ENCODE peak calls at places on chromosomes 6 and 20, in nine cellular contexts. P is ovary, E is neural crest cell, N is transverse colon, Q is WTC11, G is H1, K is gastrocnemius medialis, U is fibroblast of lung, X is IMR-90. T is an unnamed sample.

GRCh38 chr6:45697605-45698004 is 318.1 kb downstream of the CLIC5 start:
- DNase-seq in Q (no peak), N (no peak), P (no peak), X (peak), U (peak), E (no peak), K (no peak), G (no peak), T (no peak)

GRCh38 chr6:41200296-41200900 is 551 bp downstream of the TREML2 start:
- DNase-seq in U (no peak), X (no peak), K (no peak), N (peak), Q (no peak), P (no peak), E (no peak), G (no peak), T (no peak)

GRCh38 chr20:1803216-1804128 is 91.7 kb upstream of the SIRPA start:
- DNase-seq in G (peak), P (peak), X (peak), N (peak), E (peak), K (peak), Q (peak), U (peak), T (peak)

GRCh38 chr6:42615518-42615917 is 51.7 kb downstream of the UBR2 start:
- DNase-seq in X (no peak), K (no peak), Q (no peak), G (no peak), P (no peak), N (no peak), U (no peak), E (no peak), T (no peak)

GRCh38 chr6:137970368-137970767 is 103.3 kb downstream of the TNFAIP3 start:
- DNase-seq in K (no peak), X (no peak), N (no peak), P (no peak), U (no peak), G (no peak), Q (no peak), E (no peak), T (no peak)

GRCh38 chr6:133577851-133578250 is 311.1 kb upstream of the TCF21 start:
- DNase-seq in X (no peak), U (no peak), N (no peak), Q (no peak), E (no peak), K (peak), P (no peak), G (no peak), T (no peak)

GRCh38 chr6:157162756-157163433 is 160.4 kb downstream of the TMEM242 start:
- DNase-seq in Q (no peak), K (no peak), X (no peak), E (peak), G (no peak), P (no peak), U (no peak), N (no peak), T (no peak)

GRCh38 chr6:72218125-72218524 is 331.8 kb downstream of the RIMS1 start:
- DNase-seq in E (peak), G (peak), Q (peak), X (peak), K (no peak), N (no peak), U (peak), P (no peak), T (no peak)

GRCh38 chr6:15066433-15067337 is 179.2 kb upstream of the JARID2 start:
- DNase-seq in U (peak), P (no peak), K (peak), E (no peak), Q (no peak), N (peak), G (no peak), X (peak), T (no peak)

GRCh38 chr6:161838306-161839035 is 564.6 kb upstream of the AGPAT4 start:
- DNase-seq in E (no peak), U (no peak), Q (peak), G (peak), X (no peak), P (no peak), N (no peak), K (no peak), T (no peak)

GRCh38 chr6:142601427-142601826 is 299.6 kb downstream of the ADGRG6 start:
- DNase-seq in N (no peak), E (no peak), Q (no peak), P (no peak), X (no peak), G (no peak), K (no peak), U (no peak), T (no peak)

DNA sequence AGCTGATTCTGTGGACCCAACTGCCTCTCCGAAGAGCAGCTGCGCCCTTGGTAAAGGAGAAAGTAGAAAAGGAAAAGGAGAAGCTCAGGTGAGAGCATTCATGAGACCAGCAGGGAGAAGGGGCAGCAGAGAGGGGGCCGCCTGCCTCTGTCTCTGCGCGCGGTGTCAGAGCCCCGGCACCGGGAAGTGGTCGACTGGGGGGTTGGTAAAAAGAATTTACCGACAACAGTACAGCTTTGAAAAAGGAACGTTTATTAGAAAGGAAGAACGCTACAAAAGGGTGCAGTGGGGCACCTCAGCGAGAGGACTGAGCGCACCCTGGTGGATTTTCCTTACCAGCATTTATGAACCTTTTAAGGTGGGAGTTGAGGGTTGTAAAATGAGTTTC is 61.9 kb downstream of the GPR6 start:
- DNase-seq in X (peak), G (no peak), P (peak), Q (peak), N (peak), E (no peak), U (peak), K (no peak), T (peak)
- TF ChIP-seq CTCF in X (peak), G (peak), P (no peak), Q (no peak), N (no peak), E (peak), U (no peak), K (no peak), T (no peak)

GRCh38 chr6:93727447-93727846 is 308.1 kb upstream of the EPHA7 start:
- DNase-seq in P (no peak), U (no peak), N (no peak), Q (no peak), G (no peak), K (no peak), E (no peak), X (no peak), T (no peak)

DNA sequence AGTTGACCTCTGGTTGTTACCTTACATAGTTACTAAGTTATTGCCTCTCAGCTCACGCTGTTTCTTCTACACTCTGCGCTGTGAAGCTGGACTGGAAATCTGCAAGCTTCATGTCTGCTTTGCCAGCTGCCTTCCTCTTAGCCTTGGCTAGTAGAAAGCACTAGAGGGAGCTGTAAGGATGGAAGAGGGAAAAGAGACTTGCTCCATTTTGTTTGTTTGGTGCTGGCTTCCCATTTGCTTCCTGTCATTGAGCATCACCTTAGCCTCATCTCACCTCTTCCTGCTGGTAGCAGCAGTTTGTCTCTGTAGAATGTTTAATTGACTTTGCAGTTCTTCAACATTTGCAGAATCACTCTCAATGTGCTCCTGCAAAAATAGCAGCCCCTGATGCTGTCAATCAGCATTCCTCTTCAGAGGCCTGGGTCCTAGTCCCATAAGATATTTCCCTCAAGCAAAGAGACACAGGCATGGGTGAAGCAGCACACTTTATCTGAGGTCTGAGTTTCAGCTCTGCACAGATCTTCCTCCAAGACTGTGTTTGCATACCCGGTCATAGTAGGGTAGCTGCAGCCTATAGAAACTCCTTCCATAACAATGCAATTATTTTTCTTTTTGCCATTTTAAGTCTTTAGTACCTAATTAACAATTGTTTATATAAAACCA is 302.2 kb upstream of the EPHA7 start:
- DNase-seq in E (no peak), G (peak), N (no peak), K (no peak), P (no peak), X (no peak), Q (peak), U (peak), T (no peak)
- TF ChIP-seq CTCF in E (peak), G (peak), N (peak), K (no peak), P (no peak), X (no peak), Q (peak), U (no peak), T (no peak)

GRCh38 chr20:20712474-20713243 is at the start of gene RALGAPA2:
- DNase-seq in K (peak), N (peak), X (peak), G (peak), E (peak), Q (peak), P (peak), U (peak), T (peak)
- TF ChIP-seq CTCF in K (no peak), N (no peak), X (no peak), G (no peak), E (no peak), Q (no peak), P (no peak), U (no peak), T (no peak)

DNA sequence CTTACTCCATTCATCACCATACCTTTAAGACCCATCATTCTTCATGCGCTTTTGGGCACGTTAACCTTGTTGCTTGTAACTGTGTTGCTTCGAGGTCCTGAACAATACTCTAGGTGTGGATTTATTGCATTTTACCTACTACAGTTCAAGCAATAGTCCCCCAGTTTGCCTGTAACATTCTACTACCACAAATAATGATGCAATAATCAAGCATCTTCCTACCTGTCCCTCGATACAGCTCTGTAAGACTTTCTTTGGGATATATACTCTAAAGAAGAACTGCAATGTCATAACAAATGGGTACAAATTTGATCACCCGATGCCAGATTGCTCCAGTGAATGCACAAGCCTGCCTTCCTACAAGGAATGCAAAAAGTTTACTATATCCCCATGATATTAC is 1342.6 kb upstream of the GJE1 start:
- DNase-seq in Q (no peak), E (no peak), P (no peak), X (no peak), K (no peak), G (no peak), N (no peak), U (no peak), T (no peak)
- TF ChIP-seq CTCF in Q (no peak), E (no peak), P (no peak), X (no peak), K (no peak), G (no peak), N (no peak), U (no peak), T (no peak)

GRCh38 chr20:45097485-45098095 is 3.3 kb downstream of the KCNS1 start:
- DNase-seq in N (peak), Q (peak), E (no peak), K (no peak), X (no peak), G (no peak), P (no peak), U (peak), T (no peak)
- TF ChIP-seq CTCF in N (no peak), Q (no peak), E (no peak), K (no peak), X (peak), G (peak), P (no peak), U (peak), T (no peak)

DNA sequence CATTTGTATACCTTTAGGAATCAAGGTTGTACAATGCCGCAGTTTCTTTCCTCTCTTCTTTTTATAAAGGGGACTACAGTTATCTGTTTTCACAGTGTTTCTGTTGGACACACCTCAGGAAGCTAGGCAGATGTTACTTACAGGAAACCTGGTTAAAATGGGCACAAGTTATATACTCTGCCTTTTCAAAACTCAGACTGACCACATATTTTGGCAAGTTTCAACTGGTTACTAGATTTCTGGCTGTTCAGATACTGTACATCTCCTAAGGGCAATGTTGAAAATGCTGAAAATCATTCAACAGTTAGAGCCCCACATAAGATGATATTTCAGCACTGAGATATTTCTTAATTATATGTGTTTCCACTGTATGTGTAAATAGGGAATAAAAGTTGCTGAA is 92.5 kb upstream of the SLC35B3 start:
- DNase-seq in Q (no peak), N (no peak), U (no peak), G (no peak), E (no peak), P (no peak), K (no peak), X (no peak), T (no peak)
- TF ChIP-seq CTCF in Q (no peak), N (no peak), U (no peak), G (no peak), E (no peak), P (no peak), K (no peak), X (no peak), T (no peak)

DNA sequence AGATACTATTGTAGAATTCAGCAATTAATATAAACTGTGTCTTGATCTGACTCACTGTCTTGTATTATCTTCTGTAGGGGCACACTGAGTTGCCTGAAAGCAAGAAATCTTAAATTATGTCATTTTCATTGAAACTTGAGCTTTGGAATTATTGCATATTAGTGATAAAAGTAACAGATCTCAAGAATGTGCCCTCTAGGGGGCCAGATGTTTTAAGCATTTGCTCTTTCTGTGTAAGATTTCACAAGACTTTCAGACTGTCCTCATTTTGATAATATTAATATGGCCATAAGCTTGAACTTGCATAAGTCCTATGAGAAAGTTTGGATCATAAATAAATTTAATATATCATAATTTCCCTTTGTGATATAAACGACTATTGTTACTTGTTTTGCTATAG is 55.5 kb upstream of the MYO6 start:
- DNase-seq in Q (no peak), E (no peak), P (no peak), N (no peak), G (no peak), K (no peak), U (peak), X (peak), T (no peak)
- TF ChIP-seq CTCF in Q (no peak), E (peak), P (no peak), N (no peak), G (no peak), K (no peak), U (no peak), X (peak), T (no peak)

DNA sequence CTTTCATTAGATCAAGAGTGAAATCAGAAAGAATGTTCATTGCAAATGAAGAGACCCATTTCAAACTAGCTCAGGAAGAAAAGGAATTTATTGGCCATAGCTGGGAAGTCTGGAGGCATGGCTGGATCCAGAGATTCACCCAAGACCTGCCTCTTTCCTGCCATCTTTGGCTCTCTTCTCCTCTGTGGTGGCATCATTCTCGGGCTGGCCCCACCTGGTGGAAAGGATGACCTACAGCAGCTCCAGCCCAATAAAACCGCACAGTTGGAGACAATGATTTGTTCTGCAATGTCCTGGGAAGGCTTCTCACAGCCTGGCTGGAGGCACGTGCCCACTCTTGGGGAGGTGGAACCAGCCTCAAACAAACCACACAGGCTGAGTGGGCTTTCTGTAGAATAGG is 18.1 kb upstream of the FERMT1 start:
- DNase-seq in G (no peak), Q (peak), N (no peak), K (no peak), X (no peak), E (no peak), P (no peak), U (no peak), T (no peak)
- TF ChIP-seq CTCF in G (peak), Q (no peak), N (no peak), K (no peak), X (peak), E (peak), P (no peak), U (no peak), T (no peak)

T was measured in mesothelial cell of epicardium.